ENCODE peak calls at places on chromosome 22, in seven cellular contexts. One of them, this sample, is unnamed.

GRCh38 chr22:47888807-47889206 is 1126.4 kb downstream of the TBC1D22A start:
- DNase-seq in lower leg skin: no peak
- DNase-seq in AG10803: no peak
- DNase-seq in Calu3: no peak
- DNase-seq in stomach: no peak
- DNase-seq in colonic mucosa: no peak
- DNase-seq in sigmoid colon: no peak
- DNase-seq in this sample: no peak

GRCh38 chr22:43343262-43343988 is at the start of gene SCUBE1:
- DNase-seq in lower leg skin: no peak
- DNase-seq in AG10803: no peak
- DNase-seq in Calu3: peak
- DNase-seq in stomach: peak
- DNase-seq in colonic mucosa: peak
- DNase-seq in sigmoid colon: no peak
- DNase-seq in this sample: peak

GRCh38 chr22:38406617-38407016 is 48.4 kb downstream of the KCNJ4 start:
- DNase-seq in lower leg skin: no peak
- DNase-seq in AG10803: peak
- DNase-seq in Calu3: no peak
- DNase-seq in stomach: no peak
- DNase-seq in colonic mucosa: no peak
- DNase-seq in sigmoid colon: no peak
- DNase-seq in this sample: no peak

GRCh38 chr22:46362221-46362933 is 26.9 kb downstream of the TRMU start:
- DNase-seq in lower leg skin: no peak
- DNase-seq in AG10803: no peak
- DNase-seq in Calu3: no peak
- DNase-seq in stomach: no peak
- DNase-seq in colonic mucosa: no peak
- DNase-seq in sigmoid colon: no peak
- DNase-seq in this sample: no peak

GRCh38 chr22:46022881-46023512 is 46.0 kb upstream of the WNT7B start:
- DNase-seq in lower leg skin: no peak
- DNase-seq in AG10803: no peak
- DNase-seq in Calu3: no peak
- DNase-seq in stomach: no peak
- DNase-seq in colonic mucosa: no peak
- DNase-seq in sigmoid colon: peak
- DNase-seq in this sample: no peak

GRCh38 chr22:39348909-39349505 is 784 bp upstream of the SYNGR1 start:
- DNase-seq in lower leg skin: no peak
- DNase-seq in AG10803: no peak
- DNase-seq in Calu3: no peak
- DNase-seq in stomach: no peak
- DNase-seq in colonic mucosa: no peak
- DNase-seq in sigmoid colon: no peak
- DNase-seq in this sample: no peak

GRCh38 chr22:37492428-37493344 is 6.5 kb upstream of the MFNG start:
- DNase-seq in lower leg skin: no peak
- DNase-seq in AG10803: peak
- DNase-seq in Calu3: peak
- DNase-seq in stomach: no peak
- DNase-seq in colonic mucosa: peak
- DNase-seq in sigmoid colon: no peak
- DNase-seq in this sample: no peak

GRCh38 chr22:39818050-39818449 is 75.5 kb downstream of the ENTHD1 start:
- DNase-seq in lower leg skin: no peak
- DNase-seq in AG10803: peak
- DNase-seq in Calu3: no peak
- DNase-seq in stomach: no peak
- DNase-seq in colonic mucosa: no peak
- DNase-seq in sigmoid colon: no peak
- DNase-seq in this sample: no peak

GRCh38 chr22:19891350-19892248 is 36.9 kb upstream of the GNB1L start:
- DNase-seq in lower leg skin: no peak
- DNase-seq in AG10803: peak
- DNase-seq in Calu3: no peak
- DNase-seq in stomach: no peak
- DNase-seq in colonic mucosa: no peak
- DNase-seq in sigmoid colon: no peak
- DNase-seq in this sample: no peak

GRCh38 chr22:40265783-40266182 is 80.5 kb upstream of the ADSL start:
- DNase-seq in lower leg skin: no peak
- DNase-seq in AG10803: no peak
- DNase-seq in Calu3: no peak
- DNase-seq in stomach: no peak
- DNase-seq in colonic mucosa: no peak
- DNase-seq in sigmoid colon: no peak
- DNase-seq in this sample: no peak

GRCh38 chr22:19824197-19825015 is 30.3 kb downstream of the GNB1L start:
- DNase-seq in lower leg skin: no peak
- DNase-seq in AG10803: no peak
- DNase-seq in Calu3: no peak
- DNase-seq in stomach: peak
- DNase-seq in colonic mucosa: peak
- DNase-seq in sigmoid colon: peak
- DNase-seq in this sample: peak

GRCh38 chr22:23207786-23208325 is 27.5 kb downstream of the BCR start:
- DNase-seq in lower leg skin: no peak
- DNase-seq in AG10803: no peak
- DNase-seq in Calu3: no peak
- DNase-seq in stomach: no peak
- DNase-seq in colonic mucosa: no peak
- DNase-seq in sigmoid colon: no peak
- DNase-seq in this sample: no peak

GRCh38 chr22:21866821-21867527 is 471 bp downstream of the MAPK1 start:
- DNase-seq in lower leg skin: peak
- DNase-seq in AG10803: no peak
- DNase-seq in Calu3: no peak
- DNase-seq in stomach: peak
- DNase-seq in colonic mucosa: peak
- DNase-seq in sigmoid colon: peak
- DNase-seq in this sample: no peak

GRCh38 chr22:28442264-28442950 is 237.2 kb downstream of the TTC28 start:
- DNase-seq in lower leg skin: peak
- DNase-seq in AG10803: peak
- DNase-seq in Calu3: peak
- DNase-seq in stomach: peak
- DNase-seq in colonic mucosa: peak
- DNase-seq in sigmoid colon: peak
- DNase-seq in this sample: peak

GRCh38 chr22:47804281-47804680 is 1041.8 kb downstream of the TBC1D22A start:
- DNase-seq in lower leg skin: no peak
- DNase-seq in AG10803: no peak
- DNase-seq in Calu3: no peak
- DNase-seq in stomach: no peak
- DNase-seq in colonic mucosa: no peak
- DNase-seq in sigmoid colon: no peak
- DNase-seq in this sample: peak

GRCh38 chr22:37262346-37262745 is 18.3 kb upstream of the RAC2 start:
- DNase-seq in lower leg skin: no peak
- DNase-seq in AG10803: no peak
- DNase-seq in Calu3: no peak
- DNase-seq in stomach: no peak
- DNase-seq in colonic mucosa: no peak
- DNase-seq in sigmoid colon: no peak
- DNase-seq in this sample: no peak

GRCh38 chr22:43777204-43777671 is 34.9 kb downstream of the EFCAB6 start:
- DNase-seq in lower leg skin: peak
- DNase-seq in AG10803: peak
- DNase-seq in Calu3: no peak
- DNase-seq in stomach: no peak
- DNase-seq in colonic mucosa: no peak
- DNase-seq in sigmoid colon: no peak
- DNase-seq in this sample: no peak

GRCh38 chr22:29011200-29011867 is 50.3 kb downstream of the C22orf31 start:
- DNase-seq in lower leg skin: no peak
- DNase-seq in AG10803: no peak
- DNase-seq in Calu3: no peak
- DNase-seq in stomach: peak
- DNase-seq in colonic mucosa: peak
- DNase-seq in sigmoid colon: no peak
- DNase-seq in this sample: no peak

GRCh38 chr22:37843746-37844089 is 416 bp downstream of the ANKRD54 start:
- DNase-seq in lower leg skin: no peak
- DNase-seq in AG10803: no peak
- DNase-seq in Calu3: peak
- DNase-seq in stomach: no peak
- DNase-seq in colonic mucosa: peak
- DNase-seq in sigmoid colon: peak
- DNase-seq in this sample: no peak

GRCh38 chr22:20089977-20090729 is 10.1 kb downstream of the DGCR8 start:
- DNase-seq in lower leg skin: no peak
- DNase-seq in AG10803: peak
- DNase-seq in Calu3: no peak
- DNase-seq in stomach: no peak
- DNase-seq in colonic mucosa: no peak
- DNase-seq in sigmoid colon: no peak
- DNase-seq in this sample: no peak

GRCh38 chr22:24155597-24156145 is 25.6 kb upstream of the SUSD2 start:
- DNase-seq in lower leg skin: peak
- DNase-seq in AG10803: peak
- DNase-seq in Calu3: peak
- DNase-seq in stomach: peak
- DNase-seq in colonic mucosa: peak
- DNase-seq in sigmoid colon: peak
- DNase-seq in this sample: no peak

GRCh38 chr22:48921411-48921903 is 906.2 kb downstream of the BRD1 start:
- DNase-seq in lower leg skin: no peak
- DNase-seq in AG10803: no peak
- DNase-seq in Calu3: no peak
- DNase-seq in stomach: peak
- DNase-seq in colonic mucosa: no peak
- DNase-seq in sigmoid colon: peak
- DNase-seq in this sample: no peak

GRCh38 chr22:20016734-20017621 is at the start of gene ARVCF:
- DNase-seq in lower leg skin: peak
- DNase-seq in AG10803: peak
- DNase-seq in Calu3: peak
- DNase-seq in stomach: peak
- DNase-seq in colonic mucosa: peak
- DNase-seq in sigmoid colon: peak
- DNase-seq in this sample: peak

GRCh38 chr22:29313126-29314071 is 2.1 kb downstream of the RASL10A start:
- DNase-seq in lower leg skin: no peak
- DNase-seq in AG10803: peak
- DNase-seq in Calu3: no peak
- DNase-seq in stomach: no peak
- DNase-seq in colonic mucosa: peak
- DNase-seq in sigmoid colon: peak
- DNase-seq in this sample: no peak

GRCh38 chr22:38012604-38013072 is 28.3 kb upstream of the SOX10 start:
- DNase-seq in lower leg skin: no peak
- DNase-seq in AG10803: no peak
- DNase-seq in Calu3: no peak
- DNase-seq in stomach: no peak
- DNase-seq in colonic mucosa: no peak
- DNase-seq in sigmoid colon: no peak
- DNase-seq in this sample: no peak

GRCh38 chr22:36730176-36730858 is 26.8 kb upstream of the CACNG2 start:
- DNase-seq in lower leg skin: no peak
- DNase-seq in AG10803: no peak
- DNase-seq in Calu3: no peak
- DNase-seq in stomach: no peak
- DNase-seq in colonic mucosa: no peak
- DNase-seq in sigmoid colon: peak
- DNase-seq in this sample: peak

GRCh38 chr22:19795617-19796008 is 35.0 kb downstream of the TBX1 start:
- DNase-seq in lower leg skin: no peak
- DNase-seq in AG10803: peak
- DNase-seq in Calu3: no peak
- DNase-seq in stomach: no peak
- DNase-seq in colonic mucosa: no peak
- DNase-seq in sigmoid colon: no peak
- DNase-seq in this sample: no peak

GRCh38 chr22:49977578-49977977 is 17.0 kb downstream of the PIM3 start:
- DNase-seq in lower leg skin: peak
- DNase-seq in AG10803: no peak
- DNase-seq in Calu3: no peak
- DNase-seq in stomach: no peak
- DNase-seq in colonic mucosa: no peak
- DNase-seq in sigmoid colon: no peak
- DNase-seq in this sample: no peak

GRCh38 chr22:39206491-39206890 is 38.3 kb downstream of the PDGFB start:
- DNase-seq in lower leg skin: no peak
- DNase-seq in AG10803: no peak
- DNase-seq in Calu3: no peak
- DNase-seq in stomach: no peak
- DNase-seq in colonic mucosa: no peak
- DNase-seq in sigmoid colon: peak
- DNase-seq in this sample: no peak

GRCh38 chr22:22756109-22756508 is 111.7 kb downstream of the GGTLC2 start:
- DNase-seq in lower leg skin: no peak
- DNase-seq in AG10803: no peak
- DNase-seq in Calu3: no peak
- DNase-seq in stomach: no peak
- DNase-seq in colonic mucosa: no peak
- DNase-seq in sigmoid colon: no peak
- DNase-seq in this sample: no peak

GRCh38 chr22:27405672-27406388 is 395.7 kb downstream of the MN1 start:
- DNase-seq in lower leg skin: no peak
- DNase-seq in AG10803: peak
- DNase-seq in Calu3: peak
- DNase-seq in stomach: peak
- DNase-seq in colonic mucosa: peak
- DNase-seq in sigmoid colon: no peak
- DNase-seq in this sample: no peak
- TF ChIP-seq CTCF in lower leg skin: no peak
- TF ChIP-seq CTCF in AG10803: peak
- TF ChIP-seq CTCF in Calu3: peak
- TF ChIP-seq CTCF in stomach: no peak
- TF ChIP-seq CTCF in colonic mucosa: peak
- TF ChIP-seq CTCF in sigmoid colon: peak
- TF ChIP-seq CTCF in this sample: peak

GRCh38 chr22:42269407-42270177 is 861 bp downstream of the TCF20 start:
- DNase-seq in lower leg skin: peak
- DNase-seq in AG10803: no peak
- DNase-seq in Calu3: peak
- DNase-seq in stomach: peak
- DNase-seq in colonic mucosa: peak
- DNase-seq in sigmoid colon: peak
- DNase-seq in this sample: peak
- TF ChIP-seq CTCF in lower leg skin: no peak
- TF ChIP-seq CTCF in AG10803: no peak
- TF ChIP-seq CTCF in Calu3: no peak
- TF ChIP-seq CTCF in stomach: no peak
- TF ChIP-seq CTCF in colonic mucosa: no peak
- TF ChIP-seq CTCF in sigmoid colon: no peak
- TF ChIP-seq CTCF in this sample: peak

GRCh38 chr22:41301085-41302015 is at the start of gene ZC3H7B:
- DNase-seq in lower leg skin: peak
- DNase-seq in AG10803: peak
- DNase-seq in Calu3: peak
- DNase-seq in stomach: peak
- DNase-seq in colonic mucosa: peak
- DNase-seq in sigmoid colon: peak
- DNase-seq in this sample: peak
- TF ChIP-seq CTCF in lower leg skin: no peak
- TF ChIP-seq CTCF in AG10803: peak
- TF ChIP-seq CTCF in Calu3: peak
- TF ChIP-seq CTCF in stomach: no peak
- TF ChIP-seq CTCF in colonic mucosa: peak
- TF ChIP-seq CTCF in sigmoid colon: peak
- TF ChIP-seq CTCF in this sample: peak

GRCh38 chr22:32958021-32958420 is 100.2 kb downstream of the SYN3 start:
- DNase-seq in lower leg skin: no peak
- DNase-seq in AG10803: no peak
- DNase-seq in Calu3: no peak
- DNase-seq in stomach: no peak
- DNase-seq in colonic mucosa: no peak
- DNase-seq in sigmoid colon: no peak
- DNase-seq in this sample: no peak
- TF ChIP-seq CTCF in lower leg skin: no peak
- TF ChIP-seq CTCF in AG10803: no peak
- TF ChIP-seq CTCF in Calu3: no peak
- TF ChIP-seq CTCF in stomach: no peak
- TF ChIP-seq CTCF in colonic mucosa: no peak
- TF ChIP-seq CTCF in sigmoid colon: no peak
- TF ChIP-seq CTCF in this sample: peak